ENCODE peak calls at places on chromosomes 12 and 14, in nine cellular contexts. L, J, I, Z, U, K, Y, A and T are unnamed samples.

GRCh38 chr12:96041181-96041580 is 5.8 kb upstream of the LTA4H start:
- DNase-seq in I (no peak), U (no peak), A (no peak), Z (no peak), K (no peak), Y (no peak), L (no peak), J (no peak), T (no peak)

GRCh38 chr14:80602931-80603330 is 338.6 kb downstream of the CEP128 start:
- DNase-seq in I (no peak), K (no peak), L (no peak), A (no peak), J (peak), Z (no peak), Y (no peak), U (no peak), T (no peak)

GRCh38 chr14:90760591-90761316 is 55.5 kb downstream of the TTC7B start:
- DNase-seq in A (no peak), Y (no peak), L (peak), Z (peak), K (peak), J (peak), U (peak), I (peak), T (peak)

GRCh38 chr12:57027011-57027804 is 10.9 kb upstream of the TAC3 start:
- DNase-seq in J (no peak), U (no peak), K (no peak), I (no peak), Z (no peak), Y (no peak), A (no peak), L (no peak), T (no peak)

GRCh38 chr12:16325426-16325825 is 22.0 kb upstream of the MGST1 start:
- DNase-seq in Z (no peak), L (no peak), Y (no peak), J (no peak), U (no peak), K (no peak), A (no peak), I (no peak), T (no peak)

GRCh38 chr12:120416490-120417216 is 21.3 kb upstream of the COX6A1 start:
- DNase-seq in U (no peak), J (no peak), Y (no peak), Z (no peak), L (no peak), A (no peak), I (no peak), K (no peak), T (no peak)

GRCh38 chr12:88338486-88338885 is 196.4 kb downstream of the TMTC3 start:
- DNase-seq in J (no peak), Y (no peak), K (no peak), L (no peak), A (no peak), U (no peak), I (no peak), Z (no peak), T (no peak)

GRCh38 chr14:77225254-77225653 is 43.7 kb downstream of the TMEM63C start:
- DNase-seq in A (no peak), Z (no peak), L (no peak), J (no peak), I (no peak), Y (no peak), U (no peak), K (no peak), T (no peak)

GRCh38 chr12:15276088-15276698 is 46.1 kb upstream of the PTPRO start:
- DNase-seq in Z (peak), U (peak), I (peak), Y (no peak), L (peak), J (peak), K (peak), A (no peak), T (peak)

GRCh38 chr12:113929312-113929989 is 36.7 kb downstream of the RBM19 start:
- DNase-seq in A (no peak), U (no peak), L (no peak), J (no peak), K (no peak), I (no peak), Z (no peak), Y (no peak), T (no peak)

GRCh38 chr12:101670007-101670671 is 27.3 kb upstream of the CHPT1 start:
- DNase-seq in L (peak), K (peak), I (peak), J (peak), Y (peak), U (peak), Z (peak), A (no peak), T (peak)

GRCh38 chr12:31594681-31595080 is 3.7 kb upstream of the DENND5B start:
- DNase-seq in U (no peak), J (no peak), K (no peak), L (peak), Y (no peak), A (no peak), Z (peak), I (peak), T (no peak)

GRCh38 chr12:75844985-75845384 is 186.6 kb downstream of the PHLDA1 start:
- DNase-seq in K (no peak), U (no peak), Y (no peak), A (no peak), I (no peak), L (no peak), J (no peak), Z (no peak), T (no peak)

GRCh38 chr14:105601360-105602242 is 75.2 kb downstream of the TMEM121 start:
- DNase-seq in Y (no peak), A (no peak), Z (no peak), L (no peak), I (no peak), K (peak), U (no peak), J (no peak), T (no peak)

GRCh38 chr12:112584266-112584722 is 165.5 kb downstream of the PTPN11 start:
- DNase-seq in A (no peak), L (peak), U (peak), J (peak), Z (peak), Y (no peak), I (peak), K (peak), T (peak)

GRCh38 chr12:132661972-132662371 is 25.2 kb downstream of the POLE start:
- DNase-seq in I (no peak), Z (no peak), K (no peak), U (no peak), L (no peak), J (no peak), Y (no peak), A (no peak), T (no peak)

GRCh38 chr12:109741970-109742372 is 28.3 kb downstream of the FAM222A start:
- DNase-seq in K (peak), Z (no peak), Y (no peak), I (no peak), U (no peak), A (no peak), L (no peak), J (no peak), T (no peak)

GRCh38 chr12:11654338-11654737 is 4.9 kb downstream of the ETV6 start:
- DNase-seq in A (no peak), Y (no peak), J (no peak), I (no peak), K (no peak), U (no peak), L (no peak), Z (no peak), T (no peak)

GRCh38 chr12:120432772-120433525 is 5.0 kb upstream of the COX6A1 start:
- DNase-seq in K (no peak), Y (no peak), U (no peak), A (no peak), I (no peak), J (no peak), Z (no peak), L (no peak), T (no peak)

GRCh38 chr12:104519190-104519857 is 62.6 kb downstream of the CHST11 start:
- DNase-seq in Z (no peak), J (peak), A (no peak), Y (peak), U (no peak), K (no peak), I (no peak), L (no peak), T (no peak)

GRCh38 chr14:26966942-26967341 is 369.1 kb upstream of the NOVA1 start:
- DNase-seq in I (no peak), L (no peak), J (no peak), U (peak), Z (no peak), A (no peak), Y (no peak), K (no peak), T (no peak)

GRCh38 chr12:27843714-27844245 is 63.7 kb upstream of the MANSC4 start:
- DNase-seq in K (no peak), A (no peak), Y (no peak), I (no peak), U (no peak), Z (no peak), J (peak), L (no peak), T (peak)

GRCh38 chr12:116018282-116018681 is 259.2 kb downstream of the MED13L start:
- DNase-seq in Z (no peak), I (no peak), K (no peak), L (no peak), J (no peak), U (no peak), Y (no peak), A (no peak), T (no peak)

GRCh38 chr14:34199585-34199984 is 248.7 kb upstream of the EGLN3 start:
- DNase-seq in K (no peak), U (no peak), A (no peak), Y (no peak), L (peak), Z (no peak), I (peak), J (peak), T (peak)

GRCh38 chr12:54932691-54933090 is 51.9 kb downstream of the TESPA1 start:
- DNase-seq in I (no peak), Z (no peak), J (peak), A (no peak), U (no peak), K (no peak), L (peak), Y (no peak), T (peak)